ENCODE peak calls at places on chromosomes 16 and 17, in eight cellular contexts. G, N, K, S, J, D, E and F are unnamed samples.
A peak's percentile ranks its signal among the peaks of the same experiment; 100 is the strongest.

GRCh38 chr17:2025220-2025621 is at the start of gene RTN4RL1:
- DNase-seq in G (peak; percentile 81), N (peak; percentile 62), K (peak; percentile 78), S (peak; percentile 68), J (peak; percentile 72), D (no peak), E (peak; percentile 61), F (peak; percentile 55)

GRCh38 chr16:24853830-24854229 is 8.1 kb downstream of the SLC5A11 start:
- DNase-seq in G (peak; percentile 39), N (peak; percentile 66), K (peak; percentile 19), S (peak; percentile 49), J (peak; percentile 28), D (no peak), E (peak; percentile 49), F (peak; percentile 25)

GRCh38 chr16:81259916-81260315 is 21.4 kb downstream of the BCO1 start:
- DNase-seq in G (no peak), N (peak; percentile 22), K (no peak), S (no peak), J (no peak), D (no peak), E (no peak), F (no peak)

GRCh38 chr17:18186271-18186982 is 2.8 kb downstream of the ALKBH5 start:
- DNase-seq in G (no peak), N (peak; percentile 80), K (no peak), S (no peak), J (no peak), D (no peak), E (no peak), F (peak; percentile 66)

GRCh38 chr16:12674096-12674495 is 129.6 kb downstream of the CPPED1 start:
- DNase-seq in G (no peak), N (peak; percentile 87), K (no peak), S (no peak), J (no peak), D (no peak), E (no peak), F (peak; percentile 59)

GRCh38 chr17:78893684-78894083 is 9.3 kb downstream of the CEP295NL start:
- DNase-seq in G (no peak), N (no peak), K (no peak), S (no peak), J (no peak), D (no peak), E (no peak), F (no peak)

GRCh38 chr16:54066451-54067056 is 220.0 kb downstream of the IRX3 start:
- DNase-seq in G (peak; percentile 45), N (peak; percentile 12), K (no peak), S (no peak), J (no peak), D (no peak), E (no peak), F (no peak)

GRCh38 chr16:52389045-52389444 is 157.9 kb downstream of the TOX3 start:
- DNase-seq in G (no peak), N (no peak), K (no peak), S (no peak), J (no peak), D (no peak), E (no peak), F (no peak)

DNA sequence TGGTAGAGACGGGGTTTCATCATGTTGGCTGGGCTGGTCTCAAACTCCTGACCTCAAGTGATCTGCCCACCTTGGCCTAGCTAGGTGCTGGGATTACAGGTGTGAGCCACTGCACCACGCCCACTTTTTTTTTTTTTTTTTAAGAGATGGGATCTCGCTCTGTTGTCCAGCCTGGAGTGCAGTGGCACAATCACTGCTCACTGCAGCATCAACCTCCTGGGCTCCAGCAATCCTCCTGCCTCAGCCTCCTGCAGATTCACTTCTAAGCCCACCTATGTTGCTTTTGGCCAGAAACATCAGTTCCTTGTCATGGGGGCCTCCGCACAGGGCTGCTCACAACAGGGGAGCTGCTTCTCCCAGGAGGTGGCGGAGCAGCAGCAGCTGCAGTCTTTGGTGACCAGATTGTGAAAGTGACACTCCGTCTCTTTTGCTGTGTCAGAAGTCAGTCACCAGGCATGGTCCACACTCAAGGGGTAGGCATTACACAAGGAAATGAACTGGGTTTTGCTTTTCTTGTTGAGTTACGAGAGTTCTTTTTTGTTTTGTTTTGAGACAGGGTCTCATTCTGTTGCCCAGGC is 4.5 kb upstream of the NME4 start:
- DNase-seq in G (no peak), N (no peak), K (no peak), S (no peak), J (no peak), D (no peak), E (no peak), F (no peak)
- H3K4me3 ChIP-seq in G (no peak overlapping the region), N (no peak overlapping the region), K (no peak overlapping the region), S (no peak overlapping the region), J (no peak overlapping the region), D (no peak overlapping the region), E (no peak overlapping the region), F (no peak overlapping the region)

DNA sequence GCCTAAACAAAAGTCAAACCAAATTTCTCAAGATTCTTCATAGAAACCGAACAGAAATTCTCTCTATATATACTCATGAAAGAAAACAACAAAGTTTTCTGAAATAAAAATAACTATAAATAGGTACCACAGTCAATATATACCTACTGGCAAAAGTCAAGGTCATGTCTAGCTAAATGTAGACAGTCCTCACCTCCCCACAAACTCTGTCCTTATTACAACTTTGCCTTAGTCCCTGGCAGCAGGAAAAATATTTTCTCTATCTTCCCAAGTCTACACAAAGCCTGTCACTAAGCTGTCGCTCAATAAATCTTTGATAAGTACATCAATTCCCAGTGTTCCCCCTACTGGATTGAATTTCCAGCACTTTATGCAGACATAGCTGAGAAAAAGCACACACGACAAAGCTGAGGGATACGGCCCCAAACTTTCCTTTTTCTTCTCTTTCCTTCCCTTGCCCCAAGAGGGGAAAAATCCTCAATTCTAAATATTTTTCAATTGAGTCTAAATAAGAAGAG is 2.7 kb downstream of the CFAP20 start:
- DNase-seq in G (no peak), N (peak; percentile 31), K (no peak), S (no peak), J (no peak), D (no peak), E (no peak), F (no peak)
- H3K4me3 ChIP-seq in G (peak overlapping the region; percentile 76), N (peak overlapping the region; percentile 93), K (peak overlapping the region; percentile 97), S (no peak overlapping the region), J (no peak overlapping the region), D (peak overlapping the region; percentile 91), E (no peak overlapping the region), F (peak overlapping the region; percentile 90)

GRCh38 chr16:87541004-87541881 is 48.4 kb upstream of the ZCCHC14 start:
- DNase-seq in G (peak; percentile 70), N (peak; percentile 88), K (peak; percentile 37), S (peak; percentile 62), J (no peak), D (peak; percentile 46), E (peak; percentile 39), F (peak; percentile 79)

GRCh38 chr16:87539113-87539512 is 46.3 kb upstream of the ZCCHC14 start:
- DNase-seq in G (peak; percentile 8), N (no peak), K (no peak), S (no peak), J (no peak), D (no peak), E (no peak), F (no peak)

GRCh38 chr16:87538594-87538993 is 45.8 kb upstream of the ZCCHC14 start:
- DNase-seq in G (no peak), N (peak; percentile 96), K (no peak), S (no peak), J (no peak), D (no peak), E (no peak), F (peak; percentile 83)

GRCh38 chr16:87541882-87542234 is 49.0 kb upstream of the ZCCHC14 start:
- DNase-seq in G (peak; percentile 26), N (peak; percentile 30), K (no peak), S (no peak), J (no peak), D (no peak), E (no peak), F (no peak)

DNA sequence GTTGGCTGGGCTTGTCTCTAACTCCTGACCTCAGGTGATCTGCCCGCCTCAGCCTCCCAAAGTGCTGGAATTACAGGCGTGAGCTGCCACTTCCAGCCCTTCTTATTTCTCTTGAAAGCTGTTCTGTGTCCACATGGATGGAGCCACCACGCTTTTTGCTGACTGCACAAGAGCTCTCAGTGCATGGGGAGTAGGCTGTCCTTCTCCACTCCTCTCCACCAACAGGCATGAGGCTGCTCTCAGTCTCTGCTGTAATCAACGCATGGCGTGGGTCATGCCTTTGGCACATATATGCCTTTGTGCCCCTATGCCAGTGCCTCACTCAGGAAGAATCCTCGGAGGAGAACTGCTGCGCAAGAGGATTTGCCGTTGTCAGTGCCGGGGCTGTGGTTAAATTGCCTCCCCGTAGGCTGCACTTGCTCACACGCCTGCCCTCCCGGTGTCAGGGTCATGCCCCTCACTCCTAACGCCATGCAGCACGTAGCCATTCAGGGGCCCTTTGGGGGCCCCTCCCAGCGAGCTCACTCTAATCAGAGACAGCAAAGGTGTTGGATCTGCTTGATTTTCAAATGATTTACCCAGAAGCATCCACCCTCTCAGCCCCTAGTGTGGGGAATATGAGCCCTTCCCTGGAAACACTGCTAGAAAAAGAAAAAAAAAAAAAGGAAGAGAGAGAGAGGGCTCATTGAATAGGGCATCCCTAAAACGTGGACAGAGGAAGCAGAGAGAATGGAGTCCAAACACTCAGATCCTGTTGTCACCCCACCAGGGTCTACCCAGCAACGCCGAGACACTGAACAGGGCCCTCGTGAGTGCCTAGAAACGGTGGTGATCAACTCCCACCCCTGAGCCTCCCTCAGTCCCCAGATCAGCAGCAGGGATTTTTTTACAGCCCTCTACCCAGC is 47.5 kb upstream of the ZCCHC14 start:
- DNase-seq in G (peak; percentile 23), N (peak; percentile 36), K (no peak), S (no peak), J (no peak), D (no peak), E (no peak), F (no peak)
- H3K4me3 ChIP-seq in G (peak overlapping the region; percentile 30), N (no peak overlapping the region), K (peak overlapping the region; percentile 49), S (no peak overlapping the region), J (no peak overlapping the region), D (no peak overlapping the region), E (no peak overlapping the region), F (no peak overlapping the region)

GRCh38 chr17:77318491-77319210 is 177.9 kb downstream of the SEC14L1 start:
- DNase-seq in G (no peak), N (peak; percentile 76), K (no peak), S (peak; percentile 46), J (no peak), D (no peak), E (no peak), F (peak; percentile 65)

GRCh38 chr17:77319211-77320031 is 178.7 kb downstream of the SEC14L1 start:
- DNase-seq in G (peak; percentile 91), N (peak; percentile 99), K (peak; percentile 83), S (peak; percentile 73), J (peak; percentile 46), D (no peak), E (peak; percentile 94), F (peak; percentile 90)

GRCh38 chr17:77322284-77322533 is 181.4 kb downstream of the SEC14L1 start:
- DNase-seq in G (no peak), N (no peak), K (no peak), S (no peak), J (no peak), D (no peak), E (no peak), F (peak; percentile 17)

GRCh38 chr17:77320046-77320445 is 179.3 kb downstream of the SEC14L1 start:
- DNase-seq in G (no peak), N (peak; percentile 77), K (no peak), S (peak; percentile 36), J (no peak), D (no peak), E (no peak), F (peak; percentile 87)

DNA sequence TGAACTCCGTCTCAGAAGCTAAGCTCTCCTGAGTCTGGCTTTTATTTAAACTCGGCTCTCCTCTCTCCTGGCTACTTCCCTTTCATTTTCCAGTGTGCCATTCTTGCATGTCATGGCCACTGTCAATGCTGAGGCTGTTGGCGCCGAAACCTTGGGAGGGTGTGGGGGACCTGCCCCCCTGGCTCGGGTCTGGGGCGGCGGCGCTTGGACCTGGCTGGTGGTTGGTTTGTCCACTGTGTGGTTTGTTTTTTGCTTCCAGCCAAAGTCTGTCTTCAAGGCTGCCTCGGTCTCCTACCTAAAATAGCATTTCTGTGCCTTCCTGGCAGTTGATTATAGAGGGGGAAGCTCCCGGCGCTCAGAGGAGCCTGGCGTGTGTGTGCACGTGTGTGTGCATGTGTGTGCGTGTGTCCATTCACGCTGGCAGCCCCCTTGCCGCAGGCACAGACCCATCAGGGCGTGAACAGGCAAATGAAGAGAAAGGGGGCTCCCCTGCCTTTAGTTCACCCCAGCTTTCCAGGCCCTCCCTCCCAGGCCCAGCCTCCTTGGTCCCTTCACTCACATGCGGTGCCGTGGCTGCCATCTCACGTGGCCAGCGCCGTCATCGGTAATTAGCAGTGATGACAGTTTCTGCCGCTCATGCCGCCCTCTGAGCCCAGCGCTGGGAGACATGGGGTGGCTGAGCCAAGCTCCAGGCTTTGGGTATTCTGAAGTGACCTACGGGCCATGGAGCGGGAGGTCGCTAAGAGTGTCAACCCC is 179.9 kb downstream of the SEC14L1 start:
- DNase-seq in G (no peak), N (peak; percentile 95), K (no peak), S (peak; percentile 49), J (no peak), D (no peak), E (no peak), F (peak; percentile 70)
- H3K4me3 ChIP-seq in G (peak overlapping the region; percentile 53), N (peak overlapping the region; percentile 91), K (peak overlapping the region; percentile 66), S (peak overlapping the region; percentile 43), J (no peak overlapping the region), D (peak overlapping the region; percentile 57), E (peak overlapping the region; percentile 20), F (peak overlapping the region; percentile 87)